ENCODE peak calls at places on chromosome 15, in seven cellular contexts. One of them, this sample, is unnamed.

GRCh38 chr15:81274255-81274654 is 49.7 kb downstream of the STARD5 start:
- DNase-seq in NCI-H1092 treated with DMSO at 0.1 percent for 48 hours: no peak
- DNase-seq in AG08396: no peak
- DNase-seq in mesothelial cell of epicardium: no peak
- DNase-seq in stimulated activated effector memory CD8-positive, alpha-beta T cell treated with anti-CD3 and anti-CD28 coated beads, Interleukin-12 subunit alpha, Interleukin-12 subunit beta, amount 100 ng/mL, for 72 hours: no peak
- DNase-seq in cardiac muscle cell: no peak
- DNase-seq in T-cell: no peak
- DNase-seq in this sample: no peak

GRCh38 chr15:89496155-89497098 is at the start of gene RHCG:
- DNase-seq in NCI-H1092 treated with DMSO at 0.1 percent for 48 hours: peak
- DNase-seq in AG08396: no peak
- DNase-seq in mesothelial cell of epicardium: no peak
- DNase-seq in stimulated activated effector memory CD8-positive, alpha-beta T cell treated with anti-CD3 and anti-CD28 coated beads, Interleukin-12 subunit alpha, Interleukin-12 subunit beta, amount 100 ng/mL, for 72 hours: no peak
- DNase-seq in cardiac muscle cell: peak
- DNase-seq in T-cell: no peak
- DNase-seq in this sample: no peak

GRCh38 chr15:39741258-39741657 is 41.4 kb downstream of the FSIP1 start:
- DNase-seq in NCI-H1092 treated with DMSO at 0.1 percent for 48 hours: no peak
- DNase-seq in AG08396: no peak
- DNase-seq in mesothelial cell of epicardium: no peak
- DNase-seq in stimulated activated effector memory CD8-positive, alpha-beta T cell treated with anti-CD3 and anti-CD28 coated beads, Interleukin-12 subunit alpha, Interleukin-12 subunit beta, amount 100 ng/mL, for 72 hours: no peak
- DNase-seq in cardiac muscle cell: peak
- DNase-seq in T-cell: no peak
- DNase-seq in this sample: no peak

GRCh38 chr15:31801152-31801551 is 229.2 kb upstream of the CHRNA7 start:
- DNase-seq in NCI-H1092 treated with DMSO at 0.1 percent for 48 hours: no peak
- DNase-seq in AG08396: no peak
- DNase-seq in mesothelial cell of epicardium: no peak
- DNase-seq in stimulated activated effector memory CD8-positive, alpha-beta T cell treated with anti-CD3 and anti-CD28 coated beads, Interleukin-12 subunit alpha, Interleukin-12 subunit beta, amount 100 ng/mL, for 72 hours: no peak
- DNase-seq in cardiac muscle cell: no peak
- DNase-seq in T-cell: no peak
- DNase-seq in this sample: no peak

GRCh38 chr15:75732809-75733451 is 20.3 kb upstream of the CSPG4 start:
- DNase-seq in NCI-H1092 treated with DMSO at 0.1 percent for 48 hours: peak
- DNase-seq in AG08396: peak
- DNase-seq in mesothelial cell of epicardium: no peak
- DNase-seq in stimulated activated effector memory CD8-positive, alpha-beta T cell treated with anti-CD3 and anti-CD28 coated beads, Interleukin-12 subunit alpha, Interleukin-12 subunit beta, amount 100 ng/mL, for 72 hours: peak
- DNase-seq in cardiac muscle cell: peak
- DNase-seq in T-cell: peak
- DNase-seq in this sample: no peak

GRCh38 chr15:101142711-101143110 is 109.1 kb downstream of the CHSY1 start:
- DNase-seq in NCI-H1092 treated with DMSO at 0.1 percent for 48 hours: no peak
- DNase-seq in AG08396: no peak
- DNase-seq in mesothelial cell of epicardium: no peak
- DNase-seq in stimulated activated effector memory CD8-positive, alpha-beta T cell treated with anti-CD3 and anti-CD28 coated beads, Interleukin-12 subunit alpha, Interleukin-12 subunit beta, amount 100 ng/mL, for 72 hours: no peak
- DNase-seq in cardiac muscle cell: no peak
- DNase-seq in T-cell: no peak
- DNase-seq in this sample: no peak

GRCh38 chr15:34951993-34952392 is 17.5 kb downstream of the AQR start:
- DNase-seq in NCI-H1092 treated with DMSO at 0.1 percent for 48 hours: no peak
- DNase-seq in AG08396: no peak
- DNase-seq in mesothelial cell of epicardium: no peak
- DNase-seq in stimulated activated effector memory CD8-positive, alpha-beta T cell treated with anti-CD3 and anti-CD28 coated beads, Interleukin-12 subunit alpha, Interleukin-12 subunit beta, amount 100 ng/mL, for 72 hours: no peak
- DNase-seq in cardiac muscle cell: peak
- DNase-seq in T-cell: no peak
- DNase-seq in this sample: no peak

GRCh38 chr15:25793354-25794050 is 69.6 kb downstream of the ATP10A start:
- DNase-seq in NCI-H1092 treated with DMSO at 0.1 percent for 48 hours: no peak
- DNase-seq in AG08396: no peak
- DNase-seq in mesothelial cell of epicardium: no peak
- DNase-seq in stimulated activated effector memory CD8-positive, alpha-beta T cell treated with anti-CD3 and anti-CD28 coated beads, Interleukin-12 subunit alpha, Interleukin-12 subunit beta, amount 100 ng/mL, for 72 hours: no peak
- DNase-seq in cardiac muscle cell: no peak
- DNase-seq in T-cell: no peak
- DNase-seq in this sample: no peak

GRCh38 chr15:68149059-68149458 is 56.1 kb downstream of the CALML4 start:
- DNase-seq in NCI-H1092 treated with DMSO at 0.1 percent for 48 hours: no peak
- DNase-seq in AG08396: peak
- DNase-seq in mesothelial cell of epicardium: no peak
- DNase-seq in stimulated activated effector memory CD8-positive, alpha-beta T cell treated with anti-CD3 and anti-CD28 coated beads, Interleukin-12 subunit alpha, Interleukin-12 subunit beta, amount 100 ng/mL, for 72 hours: no peak
- DNase-seq in cardiac muscle cell: peak
- DNase-seq in T-cell: no peak
- DNase-seq in this sample: peak

This sample was measured in H54.